ENCODE peak calls at places on chromosomes 5 and 9, in five cellular contexts. K is pancreas, Q is colonic mucosa, X is astrocyte, N is endothelial cell of umbilical vein. M is an unnamed sample. For H3K27me3 and H3K36me3, the result is how much of the 10 kb centered on the place peaks cover.

GRCh38 chr5:57221049-57221568 is 47.2 kb downstream of the GPBP1 start:
- DNase-seq in K (no peak), Q (no peak), X (peak), N (peak), M (no peak)

GRCh38 chr5:155342956-155343355 is 329.4 kb downstream of the KIF4B start:
- DNase-seq in K (no peak), Q (no peak), X (no peak), N (no peak), M (no peak)

GRCh38 chr9:135230817-135231520 is 143.5 kb downstream of the OLFM1 start:
- DNase-seq in K (peak), Q (no peak), X (no peak), N (no peak), M (no peak)

GRCh38 chr5:14776640-14777039 is 94.9 kb downstream of the ANKH start:
- DNase-seq in K (no peak), Q (peak), X (no peak), N (no peak), M (peak)

GRCh38 chr5:171450423-171451246 is 31.2 kb downstream of the FGF18 start:
- DNase-seq in K (no peak), Q (peak), X (peak), N (peak), M (peak)

GRCh38 chr5:54936201-54936600 is 49.2 kb downstream of the ESM1 start:
- DNase-seq in K (no peak), Q (no peak), X (no peak), N (peak), M (no peak)

GRCh38 chr5:132887326-132887725 is 13.9 kb downstream of the LEAP2 start:
- DNase-seq in K (no peak), Q (no peak), X (no peak), N (no peak), M (no peak)

GRCh38 chr9:110933350-110934001 is 104.8 kb downstream of the LPAR1 start:
- DNase-seq in K (no peak), Q (no peak), X (no peak), N (no peak), M (no peak)

GRCh38 chr9:89380437-89381307 is 62.4 kb downstream of the SECISBP2 start:
- DNase-seq in K (no peak), Q (no peak), X (peak), N (no peak), M (no peak)

GRCh38 chr5:170782438-170782837 is 1.1 kb upstream of the GABRP start:
- DNase-seq in K (no peak), Q (peak), X (no peak), N (peak), M (no peak)

GRCh38 chr9:131020388-131020787 is 11.4 kb downstream of the LAMC3 start:
- DNase-seq in K (no peak), Q (no peak), X (peak), N (no peak), M (peak)

GRCh38 chr5:133905494-133905893 is 62.9 kb downstream of the C5orf15 start:
- DNase-seq in K (no peak), Q (no peak), X (no peak), N (no peak), M (no peak)

GRCh38 chr9:131609116-131609830 is 64.0 kb downstream of the PRRT1B start:
- DNase-seq in K (no peak), Q (no peak), X (peak), N (peak), M (peak)

GRCh38 chr5:35788724-35789123 is 68.0 kb upstream of the IL7R start:
- DNase-seq in K (no peak), Q (no peak), X (no peak), N (peak), M (no peak)

GRCh38 chr5:2184563-2185540 is 302.1 kb upstream of the IRX4 start:
- DNase-seq in K (peak), Q (no peak), X (no peak), N (no peak), M (no peak)
- H3K27me3 ChIP-seq in K (under half), Q (under half), X (under half), N (under half), M (under half)

GRCh38 chr5:127425037-127425436 is 92.4 kb upstream of the PRRC1 start:
- DNase-seq in K (no peak), Q (no peak), X (no peak), N (no peak), M (no peak)
- H3K4me3 ChIP-seq in K (no peak), Q (no peak), X (no peak), N (no peak), M (no peak)

GRCh38 chr9:92614763-92615441 is 55.0 kb downstream of the IPPK start:
- DNase-seq in K (no peak), Q (no peak), X (no peak), N (no peak), M (no peak)
- H3K36me3 ChIP-seq in K (under half), Q (under half), X (under half), N (under half), M (half or more)

GRCh38 chr5:1245901-1246576 is 20.9 kb downstream of the SLC6A18 start:
- DNase-seq in K (no peak), Q (no peak), X (no peak), N (no peak), M (no peak)
- H3K27me3 ChIP-seq in K (under half), Q (under half), X (under half), N (under half), M (half or more)

GRCh38 chr9:136787690-136788400 is 3.3 kb upstream of the TMEM141 start:
- DNase-seq in K (peak), Q (peak), X (no peak), N (peak), M (peak)
- H3K4me3 ChIP-seq in K (no peak), Q (no peak), X (no peak), N (no peak), M (no peak)

GRCh38 chr5:32365623-32366022 is 52.9 kb upstream of the MTMR12 start:
- DNase-seq in K (no peak), Q (no peak), X (no peak), N (no peak), M (no peak)
- H3K36me3 ChIP-seq in K (under half), Q (under half), X (under half), N (under half), M (half or more)

DNA sequence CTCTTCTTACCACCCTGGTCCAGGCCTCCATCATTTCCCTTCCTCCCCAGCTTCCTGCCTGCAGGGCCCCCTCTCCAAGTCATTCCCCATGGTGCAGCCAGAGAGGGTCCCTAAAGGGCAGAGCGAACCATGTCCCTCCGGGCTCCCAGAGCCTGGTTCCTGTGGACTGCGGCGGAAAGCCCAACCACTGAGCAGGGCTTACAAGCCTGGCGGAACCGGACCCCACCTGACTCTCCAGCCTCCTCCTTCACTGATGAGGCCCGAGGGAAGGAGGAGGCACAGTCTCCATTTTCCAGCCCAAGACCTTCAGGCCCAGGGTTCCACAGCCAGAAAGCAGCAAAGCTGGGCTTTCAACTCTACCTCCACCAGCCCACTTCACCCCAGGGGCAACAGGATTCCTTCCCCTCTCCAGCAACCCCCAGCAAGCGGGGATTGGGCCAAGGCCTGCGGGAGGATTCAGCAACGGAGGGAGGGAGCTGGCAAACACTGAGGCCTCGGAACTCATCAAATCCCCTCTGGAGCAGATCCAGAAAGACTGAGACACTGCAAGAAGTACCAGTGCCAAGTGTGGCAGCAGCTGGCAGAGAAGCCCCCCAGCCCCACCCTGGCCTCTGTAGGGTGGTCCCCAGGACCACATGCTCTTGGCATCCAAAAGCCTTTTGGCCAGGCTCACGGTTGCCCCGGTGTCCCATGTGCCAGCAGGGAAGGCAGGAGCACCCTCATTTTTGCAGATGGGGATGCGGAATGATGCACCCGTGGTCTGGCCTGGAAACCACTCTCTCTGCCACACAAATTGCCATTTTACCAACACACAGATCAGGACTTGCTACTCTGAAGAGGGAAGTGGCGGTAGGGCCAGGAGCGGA is 3.1 kb downstream of the FAM163B start:
- DNase-seq in K (no peak), Q (no peak), X (no peak), N (no peak), M (no peak)
- H3K27me3 ChIP-seq in K (under half), Q (under half), X (under half), N (under half), M (under half)

GRCh38 chr5:172644229-172644628 is 3.2 kb downstream of the NEURL1B start:
- DNase-seq in K (no peak), Q (peak), X (no peak), N (no peak), M (no peak)
- H3K4me3 ChIP-seq in K (no peak), Q (no peak), X (no peak), N (no peak), M (no peak)

GRCh38 chr9:128384801-128385492 is 13.8 kb downstream of the URM1 start:
- DNase-seq in K (no peak), Q (no peak), X (no peak), N (no peak), M (no peak)
- H3K36me3 ChIP-seq in K (under half), Q (under half), X (under half), N (under half), M (under half)

GRCh38 chr5:73121109-73121443 is 701 bp downstream of the TMEM171 start:
- DNase-seq in K (no peak), Q (no peak), X (peak), N (peak), M (no peak)

GRCh38 chr5:73118331-73119011 is 1.9 kb upstream of the TMEM171 start:
- DNase-seq in K (no peak), Q (peak), X (no peak), N (no peak), M (no peak)

GRCh38 chr5:73117088-73117755 is 3.2 kb upstream of the TMEM171 start:
- DNase-seq in K (no peak), Q (no peak), X (no peak), N (no peak), M (no peak)

GRCh38 chr5:73120222-73121108 is at the start of gene TMEM171:
- DNase-seq in K (peak), Q (peak), X (peak), N (peak), M (peak)

DNA sequence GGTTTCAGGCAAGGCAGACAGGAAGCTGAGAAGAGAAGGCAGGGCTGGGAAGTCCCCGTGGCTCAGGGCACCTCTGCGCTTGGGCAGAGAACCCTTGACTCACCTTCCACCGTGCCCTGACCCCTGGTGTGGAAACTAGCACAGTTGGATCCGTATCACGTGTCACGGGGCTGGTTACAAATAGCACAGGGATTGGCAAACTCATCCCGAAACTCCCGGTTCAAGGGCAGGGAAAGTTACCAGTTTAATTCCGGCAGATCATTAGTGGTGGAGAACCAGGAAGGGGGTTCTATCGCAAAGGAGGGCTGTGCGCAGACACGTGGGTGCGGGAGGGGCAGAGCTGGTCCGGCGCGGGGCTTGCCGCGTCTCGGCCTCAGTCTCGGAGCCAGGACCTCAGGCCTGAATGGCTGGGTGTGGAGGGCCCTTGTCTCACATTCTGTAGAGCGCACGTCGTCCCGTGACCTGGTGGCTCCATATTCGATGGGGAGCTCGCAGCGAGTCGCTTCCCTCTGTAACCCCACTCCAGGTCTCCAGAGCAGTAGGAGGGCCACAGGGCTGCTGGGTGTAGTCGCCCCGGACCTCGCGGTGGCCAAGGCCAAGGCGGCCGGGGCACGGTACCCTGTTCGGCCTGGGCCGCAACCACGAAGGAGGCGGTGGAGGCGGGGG is 750 bp upstream of the TMEM171 start:
- DNase-seq in K (peak), Q (peak), X (no peak), N (peak), M (no peak)
- H3K27me3 ChIP-seq in K (under half), Q (under half), X (under half), N (under half), M (under half)